ENCODE peak calls at places on chromosomes 13 and 19, in seven cellular contexts. S is BE2C; G is fibroblast of lung; P is CD4-positive, alpha-beta memory T cell; K is AG10803; Q is heart left ventricle; I is transverse colon. C is an unnamed sample.
A peak's percentile ranks its signal among the peaks of the same experiment; 100 is the strongest.

GRCh38 chr19:58338825-58339558 is 12.2 kb downstream of the ZSCAN22 start:
- DNase-seq in I (no peak), K (no peak), G (peak; percentile 17), P (no peak), S (no peak), Q (no peak), C (no peak)

GRCh38 chr19:9075064-9075964 is 11.5 kb upstream of the OR1M1 start:
- DNase-seq in G (peak; percentile 99), S (peak; percentile 54), P (no peak), K (peak; percentile 69), I (peak; percentile 50), Q (peak; percentile 83), C (no peak)

GRCh38 chr19:5953680-5954213 is 24.2 kb downstream of the RANBP3 start:
- DNase-seq in Q (no peak), P (no peak), I (no peak), S (no peak), G (peak; percentile 55), K (peak; percentile 79), C (no peak)

GRCh38 chr19:40217027-40217810 is 965 bp downstream of the TTC9B start:
- DNase-seq in G (no peak), P (no peak), S (no peak), K (no peak), I (peak; percentile 71), Q (no peak), C (no peak)

GRCh38 chr13:35851238-35851814 is 279.9 kb downstream of the DCLK1 start:
- DNase-seq in I (no peak), Q (no peak), S (no peak), P (no peak), K (no peak), G (no peak), C (no peak)

GRCh38 chr19:32977269-32977668 is 5.2 kb downstream of the FAAP24 start:
- DNase-seq in P (no peak), S (no peak), Q (no peak), I (peak; percentile 48), G (no peak), K (no peak), C (no peak)

GRCh38 chr19:35755550-35756371 is 1.1 kb downstream of the HSPB6 start:
- DNase-seq in I (peak; percentile 79), Q (peak; percentile 93), S (no peak), P (peak; percentile 68), K (peak; percentile 76), G (no peak), C (no peak)

GRCh38 chr19:30163663-30164062 is 208.5 kb upstream of the ZNF536 start:
- DNase-seq in G (no peak), Q (peak; percentile 47), K (no peak), I (no peak), S (no peak), P (no peak), C (no peak)

GRCh38 chr13:97953376-97953970 is at the start of gene IPO5:
- DNase-seq in G (peak; percentile 94), P (no peak), Q (no peak), I (no peak), S (no peak), K (peak; percentile 75), C (no peak)

GRCh38 chr19:6564393-6564792 is 26.6 kb downstream of the CD70 start:
- DNase-seq in I (no peak), G (peak; percentile 20), P (no peak), Q (no peak), S (no peak), K (no peak), C (peak; percentile 68)

GRCh38 chr19:13741893-13742292 is 22.4 kb upstream of the MRI1 start:
- DNase-seq in P (no peak), S (no peak), G (no peak), K (no peak), I (no peak), Q (no peak), C (no peak)

GRCh38 chr19:17943284-17944221 is 10.7 kb downstream of the CCDC124 start:
- DNase-seq in Q (no peak), S (no peak), G (no peak), I (no peak), P (no peak), K (no peak), C (no peak)

GRCh38 chr19:10010247-10010691 is at the start of gene COL5A3:
- DNase-seq in P (no peak), I (peak; percentile 60), Q (peak; percentile 81), G (no peak), K (peak; percentile 80), S (no peak), C (no peak)

GRCh38 chr19:9885077-9885552 is 50.0 kb downstream of the PIN1 start:
- DNase-seq in S (peak; percentile 26), P (no peak), Q (peak; percentile 44), G (peak; percentile 23), I (no peak), K (peak; percentile 39), C (no peak)

GRCh38 chr13:77898097-77898496 is 20.5 kb downstream of the EDNRB start:
- DNase-seq in S (no peak), P (no peak), K (no peak), Q (no peak), I (no peak), G (no peak), C (no peak)

GRCh38 chr13:27638521-27638920 is 16.8 kb downstream of the POLR1D start:
- DNase-seq in P (no peak), I (no peak), S (no peak), Q (no peak), K (peak; percentile 69), G (peak; percentile 47), C (no peak)

GRCh38 chr13:50678464-50679162 is 164.9 kb downstream of the DLEU7 start:
- DNase-seq in I (no peak), P (no peak), S (no peak), Q (no peak), K (peak; percentile 97), G (peak; percentile 99), C (no peak)

GRCh38 chr13:39025433-39025839 is 12.5 kb downstream of the PROSER1 start:
- DNase-seq in P (no peak), I (peak; percentile 15), G (no peak), S (no peak), Q (no peak), K (peak; percentile 2), C (no peak)

DNA sequence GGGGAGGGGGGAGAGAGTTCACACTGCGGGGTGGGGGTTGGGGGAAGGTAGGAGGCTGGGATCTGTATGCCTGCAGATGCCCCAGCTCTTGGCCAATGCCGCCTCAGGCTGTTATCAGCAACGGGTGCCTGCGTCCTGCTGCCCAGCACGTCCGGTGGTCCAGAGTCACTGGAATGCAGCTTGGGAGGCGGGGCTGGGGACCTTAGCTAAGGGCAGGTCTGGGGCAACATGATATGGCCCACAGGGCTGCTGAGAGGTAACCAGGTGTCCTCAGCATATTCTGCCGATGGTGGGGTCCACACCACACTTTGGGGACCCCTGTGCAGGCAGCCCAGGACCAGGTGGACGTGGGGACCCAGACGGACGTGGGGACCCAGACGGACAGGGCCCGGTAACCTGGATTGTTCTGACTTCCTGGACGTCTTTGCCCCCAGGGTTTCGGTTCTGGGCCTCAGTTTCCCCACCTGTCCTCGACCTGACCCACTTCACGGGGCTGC is 668 bp upstream of the ARHGAP45 start:
- DNase-seq in S (no peak), G (no peak), P (no peak), I (no peak), K (no peak), Q (no peak), C (no peak)
- H3K4me3 ChIP-seq in S (no peak overlapping the region), G (no peak overlapping the region), P (no peak overlapping the region), I (peak overlapping the region; percentile 24), K (no peak overlapping the region), Q (peak overlapping the region; percentile 47), C (peak overlapping the region; percentile 53)

GRCh38 chr13:99691552-99691951 is 190.3 kb downstream of the TM9SF2 start:
- DNase-seq in Q (no peak), S (no peak), G (no peak), P (no peak), K (no peak), I (no peak), C (no peak)
- H3K4me3 ChIP-seq in Q (no peak overlapping the region), S (no peak overlapping the region), G (no peak overlapping the region), P (no peak overlapping the region), K (no peak overlapping the region), I (no peak overlapping the region), C (no peak overlapping the region)

GRCh38 chr19:11236324-11237301 is 2.8 kb upstream of the ANGPTL8 start:
- DNase-seq in K (no peak), S (no peak), I (no peak), P (no peak), Q (no peak), G (no peak), C (no peak)

GRCh38 chr19:11237321-11237720 is 2.1 kb upstream of the ANGPTL8 start:
- DNase-seq in Q (no peak), P (no peak), G (no peak), S (no peak), K (no peak), I (no peak), C (no peak)

GRCh38 chr19:11238781-11239376 is 540 bp upstream of the ANGPTL8 start:
- DNase-seq in S (no peak), Q (no peak), I (no peak), K (no peak), G (no peak), P (no peak), C (no peak)

GRCh38 chr19:11239377-11240000 is at the start of gene ANGPTL8:
- DNase-seq in G (no peak), K (no peak), Q (no peak), I (no peak), S (no peak), P (no peak), C (no peak)

DNA sequence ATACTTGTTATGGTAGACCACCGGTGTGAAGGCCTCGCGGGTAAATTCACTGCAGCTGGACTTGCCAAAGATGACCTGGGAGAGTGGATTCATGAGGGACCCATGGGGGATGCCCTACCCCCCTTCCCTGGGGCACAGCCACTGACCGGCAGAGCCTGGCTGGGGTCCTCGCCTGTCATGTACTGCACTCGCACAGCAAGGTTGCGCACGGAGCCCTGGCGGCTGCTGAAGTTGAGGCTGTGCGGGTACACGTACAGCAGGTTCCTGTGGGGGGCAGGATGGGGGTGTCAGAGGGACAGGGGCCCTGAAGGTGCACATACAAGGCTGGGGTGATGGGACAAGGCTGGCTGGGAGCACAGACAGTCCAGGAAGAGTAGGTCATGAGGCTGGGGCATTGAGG is 1.4 kb upstream of the ANGPTL8 start:
- DNase-seq in Q (no peak), G (no peak), I (no peak), S (no peak), P (no peak), K (no peak), C (no peak)
- H3K4me3 ChIP-seq in Q (no peak overlapping the region), G (no peak overlapping the region), I (no peak overlapping the region), S (no peak overlapping the region), P (no peak overlapping the region), K (no peak overlapping the region), C (no peak overlapping the region)

GRCh38 chr19:51693246-51693645 is at the start of gene SPACA6:
- DNase-seq in I (no peak), P (no peak), S (no peak), Q (no peak), G (no peak), K (no peak), C (no peak)
- H3K4me3 ChIP-seq in I (peak within 1 kb of the TSS; percentile 77), P (no peak within 1 kb of the TSS), S (peak within 1 kb of the TSS; percentile 83), Q (peak within 1 kb of the TSS; percentile 92), G (peak within 1 kb of the TSS; percentile 98), K (peak within 1 kb of the TSS; percentile 98), C (no peak within 1 kb of the TSS)

GRCh38 chr19:4811328-4812131 is 20.0 kb downstream of the TICAM1 start:
- DNase-seq in G (peak; percentile 37), P (peak; percentile 81), Q (peak; percentile 85), S (peak; percentile 89), I (peak; percentile 90), K (peak; percentile 49), C (peak; percentile 31)
- H3K4me3 ChIP-seq in G (no peak overlapping the region), P (no peak overlapping the region), Q (no peak overlapping the region), S (no peak overlapping the region), I (no peak overlapping the region), K (no peak overlapping the region), C (no peak overlapping the region)

GRCh38 chr13:33322965-33323668 is 37.6 kb upstream of the STARD13 start:
- DNase-seq in K (no peak), P (no peak), Q (no peak), S (no peak), G (no peak), I (no peak), C (no peak)
- H3K4me3 ChIP-seq in K (no peak overlapping the region), P (no peak overlapping the region), Q (no peak overlapping the region), S (no peak overlapping the region), G (no peak overlapping the region), I (no peak overlapping the region), C (no peak overlapping the region)

C was measured in Jurkat, Clone E6-1.